ENCODE peak calls at places on chromosomes 3 and 15, in nine cellular contexts. Z, A, V, I, N, Q, X, F and H are unnamed samples.

GRCh38 chr15:34366271-34367043 is 539 bp downstream of the LPCAT4 start:
- DNase-seq in Z (peak), A (peak), V (peak), I (peak), N (no peak), Q (peak), X (no peak), F (peak), H (peak)

GRCh38 chr15:82643992-82644391 is 3.2 kb downstream of the CPEB1 start:
- DNase-seq in Z (no peak), A (no peak), V (no peak), I (no peak), N (no peak), Q (peak), X (no peak), F (no peak), H (no peak)

GRCh38 chr3:50428007-50428633 is 68.8 kb upstream of the TMEM115 start:
- DNase-seq in Z (no peak), A (no peak), V (peak), I (no peak), N (no peak), Q (peak), X (peak), F (no peak), H (no peak)

GRCh38 chr3:140898340-140899180 is 43.1 kb upstream of the SLC25A36 start:
- DNase-seq in Z (peak), A (peak), V (peak), I (peak), N (peak), Q (peak), X (peak), F (no peak), H (peak)

GRCh38 chr3:49790626-49791411 is 4.5 kb upstream of the IP6K1 start:
- DNase-seq in Z (no peak), A (no peak), V (no peak), I (no peak), N (no peak), Q (no peak), X (peak), F (no peak), H (no peak)

GRCh38 chr3:52034212-52034611 is 22.2 kb downstream of the DUSP7 start:
- DNase-seq in Z (no peak), A (no peak), V (no peak), I (no peak), N (no peak), Q (no peak), X (no peak), F (no peak), H (no peak)

GRCh38 chr3:33047842-33048834 is 48.8 kb downstream of the GLB1 start:
- DNase-seq in Z (no peak), A (no peak), V (no peak), I (no peak), N (no peak), Q (no peak), X (no peak), F (no peak), H (no peak)

GRCh38 chr15:65413760-65414144 is 9.0 kb downstream of the IGDCC4 start:
- DNase-seq in Z (no peak), A (no peak), V (no peak), I (no peak), N (no peak), Q (no peak), X (no peak), F (no peak), H (no peak)

GRCh38 chr3:89232155-89232554 is 124.7 kb downstream of the EPHA3 start:
- DNase-seq in Z (no peak), A (no peak), V (no peak), I (no peak), N (no peak), Q (no peak), X (no peak), F (no peak), H (no peak)

GRCh38 chr3:182792901-182793662 is at the start of gene ATP11B:
- DNase-seq in Z (peak), A (peak), V (peak), I (peak), N (no peak), Q (peak), X (peak), F (peak), H (peak)

GRCh38 chr3:85838921-85839320 is 880.1 kb downstream of the CADM2 start:
- DNase-seq in Z (no peak), A (no peak), V (no peak), I (no peak), N (no peak), Q (no peak), X (no peak), F (no peak), H (no peak)

GRCh38 chr3:158659454-158660237 is 12.8 kb downstream of the LXN start:
- DNase-seq in Z (peak), A (peak), V (peak), I (peak), N (no peak), Q (peak), X (peak), F (peak), H (peak)

GRCh38 chr3:29004885-29005599 is 275.8 kb upstream of the RBMS3 start:
- DNase-seq in Z (no peak), A (peak), V (no peak), I (peak), N (no peak), Q (no peak), X (no peak), F (no peak), H (no peak)

GRCh38 chr3:197144188-197144587 is 114.6 kb upstream of the MELTF start:
- DNase-seq in Z (no peak), A (no peak), V (no peak), I (no peak), N (no peak), Q (no peak), X (no peak), F (no peak), H (no peak)

GRCh38 chr3:24683090-24683489 is 188.4 kb upstream of the THRB start:
- DNase-seq in Z (no peak), A (no peak), V (no peak), I (no peak), N (no peak), Q (peak), X (no peak), F (no peak), H (no peak)

GRCh38 chr15:43285609-43286037 is 18.9 kb upstream of the TGM5 start:
- DNase-seq in Z (peak), A (peak), V (peak), I (peak), N (peak), Q (peak), X (peak), F (no peak), H (peak)

GRCh38 chr15:40746916-40747418 is 8.1 kb downstream of the RMDN3 start:
- DNase-seq in Z (no peak), A (no peak), V (no peak), I (no peak), N (no peak), Q (peak), X (no peak), F (no peak), H (no peak)

GRCh38 chr3:100556656-100557310 is 52.6 kb upstream of the ADGRG7 start:
- DNase-seq in Z (no peak), A (no peak), V (peak), I (no peak), N (no peak), Q (peak), X (peak), F (no peak), H (no peak)

GRCh38 chr3:99319450-99319849 is 318.9 kb upstream of the COL8A1 start:
- DNase-seq in Z (no peak), A (no peak), V (no peak), I (no peak), N (no peak), Q (peak), X (peak), F (no peak), H (no peak)

GRCh38 chr3:125008766-125009165 is 47.0 kb downstream of the HEG1 start:
- DNase-seq in Z (no peak), A (no peak), V (no peak), I (no peak), N (no peak), Q (no peak), X (no peak), F (no peak), H (no peak)

GRCh38 chr15:31556494-31557150 is 230.0 kb downstream of the KLF13 start:
- DNase-seq in Z (no peak), A (no peak), V (no peak), I (no peak), N (no peak), Q (no peak), X (no peak), F (no peak), H (no peak)

GRCh38 chr15:90402230-90402629 is 14.2 kb downstream of the IQGAP1 start:
- DNase-seq in Z (peak), A (no peak), V (peak), I (no peak), N (peak), Q (peak), X (peak), F (no peak), H (peak)

GRCh38 chr15:85867250-85867649 is 72.5 kb upstream of the KLHL25 start:
- DNase-seq in Z (no peak), A (no peak), V (no peak), I (no peak), N (no peak), Q (no peak), X (no peak), F (no peak), H (no peak)

GRCh38 chr15:36903922-36904479 is 196.3 kb downstream of the MEIS2 start:
- DNase-seq in Z (no peak), A (no peak), V (peak), I (no peak), N (no peak), Q (no peak), X (no peak), F (no peak), H (no peak)

GRCh38 chr3:188832146-188832545 is 339.6 kb upstream of the TPRG1 start:
- DNase-seq in Z (no peak), A (no peak), V (no peak), I (no peak), N (no peak), Q (no peak), X (no peak), F (no peak), H (no peak)

GRCh38 chr15:77022646-77023575 is 28.0 kb downstream of the PSTPIP1 start:
- DNase-seq in Z (no peak), A (no peak), V (no peak), I (no peak), N (no peak), Q (no peak), X (no peak), F (no peak), H (no peak)

GRCh38 chr3:14431928-14432834 is 29.8 kb downstream of the SLC6A6 start:
- DNase-seq in Z (peak), A (peak), V (peak), I (peak), N (no peak), Q (peak), X (peak), F (peak), H (peak)

GRCh38 chr15:48414015-48414414 is 82.8 kb downstream of the DUT start:
- DNase-seq in Z (no peak), A (no peak), V (no peak), I (no peak), N (peak), Q (peak), X (peak), F (no peak), H (no peak)

GRCh38 chr3:65979152-65979551 is 59.6 kb downstream of the MAGI1 start:
- DNase-seq in Z (no peak), A (no peak), V (no peak), I (no peak), N (peak), Q (peak), X (peak), F (no peak), H (no peak)

GRCh38 chr15:49215768-49216739 is 46.0 kb downstream of the GALK2 start:
- DNase-seq in Z (peak), A (peak), V (no peak), I (peak), N (no peak), Q (peak), X (peak), F (no peak), H (no peak)

GRCh38 chr15:74007820-74008371 is 13.4 kb downstream of the PML start:
- DNase-seq in Z (no peak), A (no peak), V (no peak), I (no peak), N (no peak), Q (no peak), X (no peak), F (no peak), H (no peak)

GRCh38 chr3:3726549-3726948 is 72.7 kb upstream of the LRRN1 start:
- DNase-seq in Z (no peak), A (no peak), V (no peak), I (no peak), N (no peak), Q (no peak), X (no peak), F (no peak), H (no peak)

GRCh38 chr3:59473580-59473979 is 423.8 kb upstream of the CFAP20DC start:
- DNase-seq in Z (no peak), A (no peak), V (no peak), I (no peak), N (no peak), Q (no peak), X (no peak), F (no peak), H (no peak)

GRCh38 chr3:112818289-112818688 is 28.4 kb downstream of the CD200R1L start:
- DNase-seq in Z (no peak), A (peak), V (peak), I (no peak), N (peak), Q (peak), X (peak), F (no peak), H (no peak)

GRCh38 chr3:122560680-122561079 is 3.4 kb downstream of the PARP9 start:
- DNase-seq in Z (peak), A (peak), V (peak), I (peak), N (no peak), Q (peak), X (peak), F (no peak), H (peak)
- TF ChIP-seq CTCF in Z (peak), A (peak), V (no peak), I (peak), N (peak), Q (peak), X (peak), F (peak), H (peak)

GRCh38 chr3:142210608-142211007 is 14.8 kb downstream of the GK5 start:
- DNase-seq in Z (no peak), A (no peak), V (no peak), I (no peak), N (no peak), Q (peak), X (peak), F (no peak), H (no peak)

GRCh38 chr3:142210144-142210543 is 15.2 kb downstream of the GK5 start:
- DNase-seq in Z (no peak), A (no peak), V (no peak), I (no peak), N (no peak), Q (peak), X (no peak), F (no peak), H (no peak)

GRCh38 chr3:142213298-142213697 is 12.1 kb downstream of the GK5 start:
- DNase-seq in Z (peak), A (no peak), V (no peak), I (no peak), N (no peak), Q (peak), X (no peak), F (no peak), H (no peak)

GRCh38 chr3:142209655-142210054 is 15.7 kb downstream of the GK5 start:
- DNase-seq in Z (peak), A (no peak), V (peak), I (no peak), N (peak), Q (peak), X (peak), F (no peak), H (peak)

GRCh38 chr3:142211034-142211433 is 14.4 kb downstream of the GK5 start:
- DNase-seq in Z (no peak), A (no peak), V (no peak), I (no peak), N (no peak), Q (peak), X (no peak), F (no peak), H (no peak)
- TF ChIP-seq CTCF in Z (no peak), A (peak), V (no peak), I (peak), N (peak), Q (peak), X (peak), F (no peak), H (no peak)

GRCh38 chr3:169367016-169367415 is 296.5 kb downstream of the MECOM start:
- DNase-seq in Z (no peak), A (no peak), V (no peak), I (no peak), N (no peak), Q (no peak), X (no peak), F (no peak), H (no peak)

GRCh38 chr3:169362872-169363271 is 300.6 kb downstream of the MECOM start:
- DNase-seq in Z (no peak), A (no peak), V (no peak), I (no peak), N (no peak), Q (peak), X (no peak), F (no peak), H (no peak)

GRCh38 chr3:169362261-169362660 is 301.3 kb downstream of the MECOM start:
- DNase-seq in Z (peak), A (no peak), V (no peak), I (no peak), N (no peak), Q (peak), X (peak), F (no peak), H (peak)

GRCh38 chr3:169365993-169366915 is 297.3 kb downstream of the MECOM start:
- DNase-seq in Z (no peak), A (no peak), V (no peak), I (no peak), N (no peak), Q (no peak), X (no peak), F (no peak), H (no peak)

DNA sequence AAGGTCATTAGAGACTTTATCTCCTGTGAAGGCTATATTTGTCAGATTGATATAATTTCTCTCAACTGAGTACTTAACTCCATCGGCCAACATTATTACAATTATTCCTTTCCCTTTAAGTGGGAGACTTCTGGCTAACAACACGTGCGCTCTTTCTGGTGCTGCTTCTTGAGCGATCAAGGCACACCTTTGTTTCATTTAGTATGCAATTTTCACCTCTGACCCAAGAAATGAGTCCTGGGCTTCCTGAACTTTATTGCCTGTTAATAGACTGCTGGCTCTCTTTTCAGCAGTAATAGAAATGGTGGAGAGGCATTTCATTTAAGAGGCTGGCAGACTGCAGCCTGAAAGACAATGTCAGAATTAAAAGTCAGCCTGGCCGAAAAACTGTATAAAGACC is 300.2 kb downstream of the MECOM start:
- DNase-seq in Z (no peak), A (no peak), V (no peak), I (no peak), N (no peak), Q (no peak), X (no peak), F (no peak), H (no peak)
- TF ChIP-seq CTCF in Z (no peak), A (no peak), V (no peak), I (no peak), N (no peak), Q (no peak), X (no peak), F (no peak), H (no peak)

GRCh38 chr3:87503901-87504498 is 227.6 kb upstream of the POU1F1 start:
- DNase-seq in Z (peak), A (peak), V (peak), I (peak), N (peak), Q (peak), X (peak), F (no peak), H (peak)
- TF ChIP-seq CTCF in Z (peak), A (peak), V (peak), I (peak), N (peak), Q (peak), X (peak), F (peak), H (peak)

DNA sequence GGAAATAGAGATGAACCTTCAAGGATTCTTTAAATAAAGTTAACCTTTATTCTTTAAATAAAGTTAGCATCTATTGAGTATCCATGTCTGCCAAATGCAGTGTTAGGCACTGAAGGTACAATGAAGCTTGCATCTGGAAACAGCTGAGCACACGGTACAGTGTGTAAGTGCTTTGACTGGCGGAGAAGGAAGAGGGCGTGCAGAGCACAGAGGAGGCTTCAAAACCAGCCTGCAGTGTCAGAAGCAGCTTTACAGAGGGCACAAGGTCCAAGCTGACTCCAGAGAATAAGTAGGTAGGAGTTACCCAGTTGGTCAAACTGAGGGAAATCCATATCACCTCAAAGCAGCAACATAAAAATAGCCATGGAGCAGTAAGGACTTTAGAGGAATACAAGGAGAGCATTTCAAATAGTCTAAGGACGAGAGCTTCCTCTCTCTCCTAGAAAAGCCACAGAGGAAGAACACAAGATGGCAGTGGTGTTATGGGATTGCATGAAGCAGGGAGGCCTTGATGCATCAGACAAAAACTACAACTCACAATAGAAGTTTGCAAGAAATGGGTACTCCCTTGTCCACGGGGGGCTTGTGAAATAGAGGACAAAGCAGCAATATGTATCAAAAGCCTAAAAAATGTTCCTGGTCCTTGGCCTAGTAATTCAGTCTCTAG is 60.3 kb upstream of the PPP2R3A start:
- DNase-seq in Z (no peak), A (no peak), V (no peak), I (no peak), N (no peak), Q (peak), X (peak), F (no peak), H (no peak)
- TF ChIP-seq CTCF in Z (no peak), A (no peak), V (no peak), I (no peak), N (peak), Q (peak), X (peak), F (peak), H (no peak)

GRCh38 chr3:40695848-40696247 is 171.1 kb downstream of the ZNF621 start:
- DNase-seq in Z (no peak), A (no peak), V (no peak), I (no peak), N (no peak), Q (no peak), X (no peak), F (no peak), H (no peak)

GRCh38 chr3:40690696-40691597 is 166.2 kb downstream of the ZNF621 start:
- DNase-seq in Z (peak), A (no peak), V (no peak), I (no peak), N (no peak), Q (peak), X (no peak), F (peak), H (peak)

GRCh38 chr3:40691598-40691905 is 166.8 kb downstream of the ZNF621 start:
- DNase-seq in Z (no peak), A (no peak), V (no peak), I (no peak), N (no peak), Q (no peak), X (no peak), F (no peak), H (no peak)
- TF ChIP-seq CTCF in Z (no peak), A (no peak), V (no peak), I (no peak), N (no peak), Q (no peak), X (no peak), F (no peak), H (no peak)